ENCODE peak calls at places on chromosomes 12 and 14, in ten cellular contexts. C, R, D, A, E, Y, L, G, W and F are unnamed samples.

GRCh38 chr14:65860956-65861631 is 448.6 kb downstream of the FUT8 start:
- DNase-seq in C (no peak), R (no peak), D (no peak), A (no peak), E (no peak), Y (no peak), L (no peak), G (no peak), W (no peak), F (no peak)

GRCh38 chr14:72045885-72046284 is 113.7 kb downstream of the RGS6 start:
- DNase-seq in C (no peak), R (no peak), D (no peak), A (no peak), E (no peak), Y (no peak), L (no peak), G (no peak), W (no peak), F (no peak)

GRCh38 chr14:63563370-63564026 is 20.3 kb upstream of the PPP2R5E start:
- DNase-seq in C (peak), R (peak), D (no peak), A (peak), E (no peak), Y (peak), L (no peak), G (no peak), W (no peak), F (peak)

GRCh38 chr12:24767016-24767415 is 181.9 kb downstream of the BCAT1 start:
- DNase-seq in C (no peak), R (no peak), D (no peak), A (no peak), E (no peak), Y (peak), L (no peak), G (no peak), W (no peak), F (no peak)

GRCh38 chr12:89695100-89695499 is 13.5 kb downstream of the ATP2B1 start:
- DNase-seq in C (peak), R (peak), D (peak), A (peak), E (no peak), Y (peak), L (no peak), G (no peak), W (no peak), F (no peak)

GRCh38 chr14:105480807-105481801 is 5.6 kb upstream of the CRIP1 start:
- DNase-seq in C (peak), R (peak), D (peak), A (peak), E (no peak), Y (peak), L (peak), G (peak), W (peak), F (peak)

GRCh38 chr14:79825046-79825521 is 386.2 kb downstream of the DIO2 start:
- DNase-seq in C (peak), R (peak), D (peak), A (no peak), E (no peak), Y (peak), L (no peak), G (no peak), W (no peak), F (peak)

GRCh38 chr12:32870716-32871115 is 25.9 kb downstream of the PKP2 start:
- DNase-seq in C (peak), R (peak), D (peak), A (no peak), E (no peak), Y (peak), L (no peak), G (no peak), W (no peak), F (no peak)

GRCh38 chr12:68271346-68271745 is 17.9 kb upstream of the IL22 start:
- DNase-seq in C (peak), R (peak), D (peak), A (peak), E (no peak), Y (no peak), L (no peak), G (no peak), W (no peak), F (no peak)

GRCh38 chr14:28879571-28879970 is 113.0 kb downstream of the FOXG1 start:
- DNase-seq in C (no peak), R (no peak), D (no peak), A (no peak), E (no peak), Y (no peak), L (no peak), G (no peak), W (no peak), F (no peak)

GRCh38 chr14:95701846-95702221 is 12.1 kb downstream of the TCL1A start:
- DNase-seq in C (no peak), R (peak), D (peak), A (peak), E (no peak), Y (no peak), L (no peak), G (no peak), W (no peak), F (peak)

GRCh38 chr12:24795699-24796385 is 153.1 kb downstream of the BCAT1 start:
- DNase-seq in C (no peak), R (peak), D (no peak), A (no peak), E (no peak), Y (no peak), L (no peak), G (no peak), W (no peak), F (no peak)

GRCh38 chr12:8636581-8636980 is 23.9 kb upstream of the AICDA start:
- DNase-seq in C (no peak), R (no peak), D (no peak), A (no peak), E (no peak), Y (no peak), L (no peak), G (no peak), W (no peak), F (no peak)

GRCh38 chr12:110940296-110940695 is 19.9 kb upstream of the MYL2 start:
- DNase-seq in C (no peak), R (no peak), D (no peak), A (no peak), E (no peak), Y (no peak), L (no peak), G (no peak), W (no peak), F (no peak)

GRCh38 chr14:42391146-42391821 is 784.6 kb downstream of the LRFN5 start:
- DNase-seq in C (no peak), R (no peak), D (no peak), A (no peak), E (no peak), Y (no peak), L (no peak), G (no peak), W (no peak), F (no peak)

GRCh38 chr12:42343721-42344120 is 17.8 kb downstream of the PPHLN1 start:
- DNase-seq in C (no peak), R (no peak), D (no peak), A (no peak), E (no peak), Y (no peak), L (no peak), G (no peak), W (no peak), F (no peak)

GRCh38 chr14:21367582-21368144 is 16.2 kb downstream of the SUPT16H start:
- DNase-seq in C (no peak), R (no peak), D (no peak), A (no peak), E (no peak), Y (no peak), L (no peak), G (no peak), W (no peak), F (no peak)

GRCh38 chr14:104782086-104782822 is 13.3 kb downstream of the AKT1 start:
- DNase-seq in C (no peak), R (no peak), D (no peak), A (no peak), E (no peak), Y (no peak), L (no peak), G (no peak), W (no peak), F (no peak)

GRCh38 chr14:68363841-68364711 is 428.8 kb downstream of the ZFP36L1 start:
- DNase-seq in C (peak), R (peak), D (no peak), A (peak), E (no peak), Y (no peak), L (no peak), G (peak), W (no peak), F (no peak)

GRCh38 chr14:50997712-50998111 is 53.4 kb upstream of the PYGL start:
- DNase-seq in C (no peak), R (no peak), D (no peak), A (no peak), E (no peak), Y (no peak), L (no peak), G (no peak), W (no peak), F (no peak)

GRCh38 chr14:91374287-91374880 is 43.2 kb downstream of the CCDC88C start:
- DNase-seq in C (no peak), R (no peak), D (no peak), A (peak), E (no peak), Y (no peak), L (no peak), G (no peak), W (no peak), F (no peak)

GRCh38 chr12:9848899-9849298 is 20.3 kb downstream of the CLEC2B start:
- DNase-seq in C (no peak), R (no peak), D (no peak), A (no peak), E (no peak), Y (no peak), L (no peak), G (peak), W (no peak), F (no peak)

GRCh38 chr12:22499445-22499844 is 44.9 kb downstream of the C2CD5 start:
- DNase-seq in C (no peak), R (no peak), D (no peak), A (no peak), E (no peak), Y (no peak), L (no peak), G (no peak), W (no peak), F (no peak)

GRCh38 chr14:33280646-33281045 is 342.0 kb downstream of the NPAS3 start:
- DNase-seq in C (peak), R (peak), D (peak), A (peak), E (no peak), Y (peak), L (no peak), G (no peak), W (no peak), F (no peak)

GRCh38 chr12:48454675-48455074 is 17.7 kb upstream of the ANP32D start:
- DNase-seq in C (peak), R (peak), D (peak), A (peak), E (no peak), Y (peak), L (no peak), G (no peak), W (no peak), F (no peak)

GRCh38 chr12:54958048-54958658 is 26.4 kb downstream of the TESPA1 start:
- DNase-seq in C (peak), R (peak), D (peak), A (peak), E (peak), Y (peak), L (peak), G (no peak), W (peak), F (peak)

GRCh38 chr14:37232907-37233481 is 35.3 kb downstream of the MIPOL1 start:
- DNase-seq in C (peak), R (peak), D (peak), A (peak), E (no peak), Y (peak), L (no peak), G (no peak), W (peak), F (no peak)

GRCh38 chr14:22471545-22472121 is 117.4 kb downstream of the DAD1 start:
- DNase-seq in C (peak), R (peak), D (peak), A (peak), E (peak), Y (peak), L (peak), G (peak), W (no peak), F (peak)

GRCh38 chr12:46374286-46374685 is 1.7 kb upstream of the SLC38A2 start:
- DNase-seq in C (no peak), R (no peak), D (no peak), A (no peak), E (no peak), Y (no peak), L (no peak), G (no peak), W (no peak), F (no peak)

GRCh38 chr12:46492471-46493351 is 120.1 kb upstream of the SLC38A2 start:
- DNase-seq in C (peak), R (peak), D (peak), A (peak), E (peak), Y (peak), L (no peak), G (no peak), W (no peak), F (no peak)

GRCh38 chr14:29930283-29930682 is 2.6 kb upstream of the PRKD1 start:
- DNase-seq in C (peak), R (peak), D (peak), A (peak), E (no peak), Y (peak), L (no peak), G (no peak), W (no peak), F (no peak)

GRCh38 chr12:28869197-28869596 is 279.9 kb upstream of the FAR2 start:
- DNase-seq in C (peak), R (peak), D (peak), A (peak), E (no peak), Y (peak), L (no peak), G (no peak), W (no peak), F (no peak)

GRCh38 chr12:28876423-28876822 is 272.7 kb upstream of the FAR2 start:
- DNase-seq in C (no peak), R (no peak), D (no peak), A (no peak), E (no peak), Y (no peak), L (no peak), G (no peak), W (no peak), F (no peak)

GRCh38 chr12:28874758-28875157 is 274.3 kb upstream of the FAR2 start:
- DNase-seq in C (no peak), R (no peak), D (no peak), A (no peak), E (no peak), Y (peak), L (no peak), G (no peak), W (no peak), F (no peak)

GRCh38 chr12:28870839-28871440 is 278.1 kb upstream of the FAR2 start:
- DNase-seq in C (peak), R (no peak), D (peak), A (peak), E (no peak), Y (peak), L (no peak), G (no peak), W (no peak), F (no peak)

GRCh38 chr12:28872654-28873268 is 276.3 kb upstream of the FAR2 start:
- DNase-seq in C (peak), R (peak), D (peak), A (peak), E (peak), Y (peak), L (peak), G (no peak), W (peak), F (peak)
- TF ChIP-seq CTCF in C (peak), R (peak), D (peak), A (peak), E (peak), Y (peak), L (peak), G (no peak), W (peak), F (peak)

GRCh38 chr12:96117460-96117859 is 76.7 kb upstream of the ELK3 start:
- DNase-seq in C (no peak), R (no peak), D (no peak), A (no peak), E (no peak), Y (no peak), L (no peak), G (no peak), W (no peak), F (no peak)

GRCh38 chr12:96121271-96121711 is 72.9 kb upstream of the ELK3 start:
- DNase-seq in C (peak), R (peak), D (peak), A (no peak), E (no peak), Y (peak), L (no peak), G (no peak), W (peak), F (no peak)

GRCh38 chr12:96120359-96121100 is 73.6 kb upstream of the ELK3 start:
- DNase-seq in C (no peak), R (peak), D (no peak), A (no peak), E (no peak), Y (no peak), L (no peak), G (no peak), W (peak), F (no peak)
- TF ChIP-seq CTCF in C (no peak), R (no peak), D (no peak), A (no peak), E (no peak), Y (no peak), L (no peak), G (no peak), W (no peak), F (peak)

GRCh38 chr14:97791906-97792305 is 994.7 kb downstream of the VRK1 start:
- DNase-seq in C (no peak), R (no peak), D (no peak), A (no peak), E (no peak), Y (peak), L (no peak), G (no peak), W (no peak), F (no peak)
- TF ChIP-seq CTCF in C (no peak), R (no peak), D (no peak), A (no peak), E (no peak), Y (no peak), L (no peak), G (no peak), W (no peak), F (no peak)

GRCh38 chr12:100435948-100436347 is 37.7 kb upstream of the NR1H4 start:
- DNase-seq in C (no peak), R (no peak), D (no peak), A (no peak), E (no peak), Y (no peak), L (no peak), G (no peak), W (no peak), F (no peak)
- TF ChIP-seq CTCF in C (no peak), R (no peak), D (no peak), A (no peak), E (no peak), Y (no peak), L (no peak), G (no peak), W (no peak), F (no peak)

GRCh38 chr12:71726548-71726947 is 28.1 kb upstream of the RAB21 start:
- DNase-seq in C (no peak), R (no peak), D (no peak), A (no peak), E (no peak), Y (no peak), L (no peak), G (no peak), W (no peak), F (no peak)

GRCh38 chr12:71732357-71732712 is 22.3 kb upstream of the RAB21 start:
- DNase-seq in C (no peak), R (no peak), D (no peak), A (no peak), E (no peak), Y (no peak), L (no peak), G (no peak), W (no peak), F (no peak)

GRCh38 chr12:71727958-71728357 is 26.7 kb upstream of the RAB21 start:
- DNase-seq in C (no peak), R (no peak), D (no peak), A (no peak), E (no peak), Y (no peak), L (no peak), G (no peak), W (no peak), F (no peak)

GRCh38 chr12:71730936-71731335 is 23.7 kb upstream of the RAB21 start:
- DNase-seq in C (no peak), R (no peak), D (peak), A (no peak), E (no peak), Y (peak), L (no peak), G (no peak), W (no peak), F (no peak)

GRCh38 chr12:71731439-71732356 is 23.0 kb upstream of the RAB21 start:
- DNase-seq in C (peak), R (no peak), D (peak), A (peak), E (no peak), Y (no peak), L (no peak), G (no peak), W (no peak), F (no peak)
- TF ChIP-seq CTCF in C (no peak), R (peak), D (no peak), A (no peak), E (no peak), Y (no peak), L (no peak), G (no peak), W (no peak), F (no peak)

DNA sequence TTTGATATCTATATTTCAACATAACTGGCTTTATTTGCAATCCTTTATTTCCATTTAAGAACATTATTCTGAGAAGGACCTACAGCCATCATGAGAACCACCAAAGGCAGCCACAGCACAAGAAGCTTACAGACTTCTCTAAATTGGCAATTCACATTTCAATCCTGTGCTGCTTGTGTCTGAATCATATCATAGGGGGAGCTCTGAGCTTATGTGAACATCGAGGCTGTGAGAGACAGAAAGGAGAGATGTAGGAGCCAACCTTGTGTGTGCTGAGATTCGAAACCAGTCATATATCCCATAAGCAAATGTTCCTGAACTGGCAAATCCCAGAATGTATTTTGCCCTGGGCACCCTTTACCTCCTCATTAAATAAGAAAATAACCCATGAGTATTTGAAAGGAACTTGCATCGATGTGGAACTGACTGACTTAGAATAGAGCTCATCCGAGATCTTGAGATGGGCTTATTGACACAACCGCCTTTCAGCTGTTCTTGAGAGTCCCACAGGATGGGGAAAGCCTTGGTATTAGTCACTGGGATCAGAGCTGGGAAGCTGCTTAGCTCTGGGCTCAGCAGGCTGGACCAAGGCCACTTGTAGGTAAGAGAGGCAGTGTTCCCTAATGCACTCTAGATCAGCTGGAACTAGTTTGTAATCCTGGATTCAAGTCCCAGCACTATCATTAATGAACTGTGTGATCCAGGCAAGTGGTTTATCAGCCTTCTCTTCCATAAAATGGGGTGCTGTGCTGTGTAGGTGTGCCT is 329.8 kb downstream of the CACNA1C start:
- DNase-seq in C (no peak), R (peak), D (peak), A (no peak), E (no peak), Y (no peak), L (no peak), G (no peak), W (no peak), F (no peak)
- TF ChIP-seq CTCF in C (no peak), R (no peak), D (no peak), A (no peak), E (peak), Y (no peak), L (no peak), G (no peak), W (no peak), F (no peak)